ENCODE peak calls at places on chromosomes 5 and 9, in eight cellular contexts. R is brain microvascular endothelial cell, J is Peyer's patch, W is heart left ventricle, D is foreskin fibroblast, B is neural progenitor cell, S is tibial nerve, U is breast epithelium. V is an unnamed sample.

GRCh38 chr5:14213253-14213652 is 70.1 kb downstream of the TRIO start:
- DNase-seq in R (no peak), J (no peak), W (no peak), D (no peak), B (no peak), S (no peak), U (no peak), V (no peak)

GRCh38 chr9:99966720-99967119 is 60.3 kb downstream of the STX17 start:
- DNase-seq in R (peak), J (no peak), W (no peak), D (no peak), B (peak), S (no peak), U (no peak), V (no peak)

GRCh38 chr5:43729846-43730478 is 127.0 kb downstream of the NNT start:
- DNase-seq in R (no peak), J (no peak), W (no peak), D (peak), B (no peak), S (no peak), U (no peak), V (no peak)

GRCh38 chr9:36679710-36680109 is 107.0 kb downstream of the MELK start:
- DNase-seq in R (no peak), J (no peak), W (no peak), D (no peak), B (no peak), S (no peak), U (no peak), V (no peak)

GRCh38 chr5:81815318-81815717 is 64.4 kb upstream of the SSBP2 start:
- DNase-seq in R (no peak), J (no peak), W (no peak), D (no peak), B (no peak), S (no peak), U (no peak), V (no peak)

GRCh38 chr5:10209004-10209403 is 40.7 kb downstream of the ATPSCKMT start:
- DNase-seq in R (no peak), J (no peak), W (no peak), D (no peak), B (no peak), S (no peak), U (no peak), V (no peak)

GRCh38 chr5:553874-554273 is 29.6 kb upstream of the SLC9A3 start:
- DNase-seq in R (no peak), J (peak), W (no peak), D (no peak), B (no peak), S (no peak), U (no peak), V (no peak)

GRCh38 chr5:102971693-102972293 is 148.1 kb downstream of the GIN1 start:
- DNase-seq in R (no peak), J (no peak), W (no peak), D (peak), B (peak), S (no peak), U (no peak), V (no peak)

GRCh38 chr9:36328798-36329411 is 70.7 kb upstream of the GNE start:
- DNase-seq in R (peak), J (peak), W (no peak), D (peak), B (peak), S (no peak), U (no peak), V (peak)

DNA sequence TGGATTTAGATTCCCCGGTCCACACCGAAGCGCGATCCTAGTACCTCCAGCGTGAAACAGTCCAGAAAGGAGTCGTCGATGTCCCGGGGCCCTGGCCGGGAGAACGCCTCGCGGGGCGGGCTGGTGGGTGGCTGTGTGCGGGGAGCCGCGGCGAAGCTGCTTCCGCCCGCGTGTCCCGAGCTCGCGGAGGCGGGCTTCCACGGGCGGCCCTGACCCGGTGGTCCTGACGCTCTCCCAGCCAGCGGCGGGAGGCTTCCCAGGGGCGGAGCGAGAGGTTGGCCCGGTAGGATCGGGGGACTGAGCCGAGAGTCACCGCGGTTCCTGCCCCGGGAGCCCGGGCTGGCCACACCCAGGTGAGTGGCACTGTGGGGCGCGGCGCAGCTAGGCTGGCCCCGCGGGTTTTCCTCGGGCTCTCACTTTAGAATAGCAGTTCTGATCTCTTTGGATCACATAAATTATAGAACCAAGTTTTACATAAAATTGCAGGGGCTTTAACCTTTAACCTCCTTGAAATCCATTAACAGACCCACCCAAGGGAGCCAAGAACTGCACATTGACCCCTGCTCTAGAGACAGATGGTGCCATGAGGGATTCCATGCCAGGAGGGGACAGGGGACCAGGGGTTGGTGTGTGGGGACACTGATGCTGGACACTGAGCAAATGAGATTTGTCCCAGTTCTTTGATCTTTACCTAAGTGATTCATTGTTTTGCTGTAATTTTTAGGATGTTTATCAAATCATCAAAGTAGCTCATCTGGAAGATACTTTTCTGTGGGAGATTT is 29.2 kb upstream of the IL31RA start:
- DNase-seq in R (no peak), J (no peak), W (peak), D (no peak), B (peak), S (no peak), U (no peak), V (no peak)
- H3K4me3 ChIP-seq in R (peak), J (peak), W (peak), D (peak), B (peak), S (peak), U (peak), V (peak)

DNA sequence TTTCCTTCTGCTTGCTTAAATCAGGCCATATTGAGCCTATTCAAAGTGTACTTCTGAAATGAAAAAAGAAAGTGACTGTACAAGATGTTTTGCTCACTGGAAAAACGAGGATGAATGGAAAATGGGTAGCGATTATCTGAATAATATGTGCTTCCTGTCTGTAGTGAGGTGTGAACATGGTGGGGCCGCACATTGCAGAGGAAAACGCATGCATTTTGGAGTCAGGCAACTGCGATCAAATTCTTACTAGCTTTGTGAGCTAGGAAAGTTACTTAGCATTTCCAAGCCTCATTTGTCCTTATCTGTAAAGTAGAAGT is 73.0 kb upstream of the PRSS3 start:
- DNase-seq in R (no peak), J (no peak), W (no peak), D (no peak), B (no peak), S (no peak), U (no peak), V (no peak)
- TF ChIP-seq CTCF in R (no peak), J (no peak), W (no peak), D (no peak), B (no peak), S (no peak), U (no peak), V (no peak)

GRCh38 chr9:138043411-138044345 is 166.1 kb downstream of the CACNA1B start:
- DNase-seq in R (no peak), J (peak), W (peak), D (no peak), B (no peak), S (no peak), U (peak), V (peak)

GRCh38 chr9:138046641-138047301 is 169.2 kb downstream of the CACNA1B start:
- DNase-seq in R (no peak), J (peak), W (peak), D (no peak), B (no peak), S (no peak), U (peak), V (no peak)

GRCh38 chr9:138044485-138045383 is 167.2 kb downstream of the CACNA1B start:
- DNase-seq in R (no peak), J (peak), W (peak), D (no peak), B (no peak), S (no peak), U (peak), V (peak)

GRCh38 chr9:138047469-138048040 is 170.0 kb downstream of the CACNA1B start:
- DNase-seq in R (no peak), J (peak), W (peak), D (no peak), B (peak), S (no peak), U (peak), V (no peak)

DNA sequence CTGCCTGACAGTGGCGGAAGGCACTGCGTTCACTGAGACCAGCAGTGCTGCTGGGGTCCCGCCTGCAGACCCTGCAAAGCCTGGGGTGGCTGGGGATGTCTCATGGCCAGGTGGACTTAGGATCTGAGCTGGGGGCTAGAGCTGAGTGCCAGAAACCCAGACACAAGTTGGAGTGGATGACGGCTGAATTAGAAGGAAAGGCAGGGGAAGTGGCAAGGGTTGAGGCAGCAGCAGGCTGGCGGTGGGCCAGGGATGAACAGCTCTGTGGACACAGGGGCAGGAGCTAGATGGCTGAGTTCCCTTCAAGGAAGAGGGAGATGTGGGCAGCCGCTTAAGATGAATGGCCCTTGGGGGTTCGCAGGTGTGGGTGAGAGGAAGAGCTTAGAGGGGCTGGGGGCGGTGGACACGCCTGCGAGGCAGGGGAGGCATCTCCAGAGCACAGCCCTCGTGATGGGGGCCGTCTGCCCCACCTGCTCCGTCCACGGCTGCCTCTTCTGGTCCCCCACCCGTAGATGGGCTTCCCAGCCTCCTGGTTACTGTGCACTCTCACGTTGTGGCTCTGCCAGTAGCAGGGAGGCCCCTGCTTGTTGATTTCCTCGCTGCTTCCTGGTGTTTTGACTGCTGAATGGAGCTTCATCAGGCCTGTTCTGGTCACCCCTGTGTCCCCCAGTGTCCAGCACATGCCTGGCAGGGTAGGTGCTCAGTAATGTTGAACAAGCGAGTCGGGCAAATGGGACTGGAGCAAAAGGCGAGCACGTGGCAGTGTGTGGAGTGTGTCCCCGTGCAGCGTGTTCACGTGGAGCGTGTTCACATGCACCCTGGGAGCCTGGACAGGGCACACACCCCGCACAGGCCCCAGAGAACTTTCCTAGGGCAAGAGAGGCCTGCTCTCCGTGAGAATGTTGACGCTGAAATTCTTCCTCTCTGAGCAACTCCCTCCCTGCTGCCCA is 168.2 kb downstream of the CACNA1B start:
- DNase-seq in R (no peak), J (peak), W (peak), D (no peak), B (no peak), S (no peak), U (peak), V (no peak)
- H3K4me3 ChIP-seq in R (no peak), J (no peak), W (no peak), D (no peak), B (no peak), S (no peak), U (no peak), V (no peak)

GRCh38 chr5:127046343-127047072 is 16.1 kb upstream of the MARCHF3 start:
- DNase-seq in R (no peak), J (no peak), W (no peak), D (no peak), B (no peak), S (no peak), U (no peak), V (no peak)

GRCh38 chr5:127040779-127041520 is 10.6 kb upstream of the MARCHF3 start:
- DNase-seq in R (peak), J (peak), W (no peak), D (no peak), B (no peak), S (no peak), U (no peak), V (no peak)

GRCh38 chr5:127041571-127041970 is 11.2 kb upstream of the MARCHF3 start:
- DNase-seq in R (no peak), J (no peak), W (no peak), D (peak), B (no peak), S (no peak), U (no peak), V (no peak)

GRCh38 chr5:127038550-127038949 is 8.2 kb upstream of the MARCHF3 start:
- DNase-seq in R (no peak), J (no peak), W (no peak), D (no peak), B (no peak), S (no peak), U (no peak), V (no peak)

DNA sequence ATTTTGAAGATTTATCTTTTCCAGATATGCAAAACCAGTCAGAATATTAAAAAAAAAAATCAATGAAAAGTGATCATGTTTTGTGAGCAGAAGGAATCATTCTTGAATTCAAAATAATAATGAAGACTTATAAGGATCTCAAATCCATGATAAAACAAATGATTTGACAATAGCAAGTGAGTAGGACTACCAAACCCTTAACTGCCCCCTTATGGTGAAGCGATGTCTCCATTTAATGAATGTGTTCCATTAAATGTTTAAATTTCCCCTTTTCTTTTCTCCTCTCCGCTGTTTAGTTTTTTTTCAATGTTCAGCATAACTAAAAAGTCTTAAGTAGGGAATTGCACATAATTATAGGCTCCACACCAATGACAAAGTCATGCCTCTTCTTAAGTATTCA is 12.2 kb upstream of the MARCHF3 start:
- DNase-seq in R (no peak), J (no peak), W (no peak), D (peak), B (peak), S (no peak), U (no peak), V (no peak)
- TF ChIP-seq CTCF in R (peak), J (no peak), W (no peak), D (peak), B (peak), S (no peak), U (no peak), V (peak)

DNA sequence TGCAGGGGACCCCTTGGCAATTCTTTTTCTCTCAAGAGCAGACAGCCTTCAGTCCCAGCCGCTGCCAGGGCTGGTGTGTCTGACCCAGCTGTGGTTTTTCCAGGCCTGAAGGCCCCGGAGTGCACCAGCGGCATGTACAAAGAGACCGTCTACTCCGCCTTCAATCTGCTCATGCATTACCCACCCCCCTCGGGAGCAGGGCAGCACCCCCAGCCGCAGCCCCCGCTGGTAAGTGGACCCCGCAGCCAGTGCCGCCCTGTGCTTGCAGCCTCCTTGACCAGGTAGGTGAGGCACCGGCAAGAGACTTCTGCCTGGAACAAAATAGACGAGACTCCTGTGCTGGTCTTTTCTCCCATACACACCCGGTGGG is 1.3 kb downstream of the TCF7 start:
- DNase-seq in R (no peak), J (no peak), W (no peak), D (no peak), B (no peak), S (no peak), U (no peak), V (no peak)
- H3K4me3 ChIP-seq in R (peak), J (peak), W (no peak), D (peak), B (peak), S (peak), U (peak), V (no peak)

DNA sequence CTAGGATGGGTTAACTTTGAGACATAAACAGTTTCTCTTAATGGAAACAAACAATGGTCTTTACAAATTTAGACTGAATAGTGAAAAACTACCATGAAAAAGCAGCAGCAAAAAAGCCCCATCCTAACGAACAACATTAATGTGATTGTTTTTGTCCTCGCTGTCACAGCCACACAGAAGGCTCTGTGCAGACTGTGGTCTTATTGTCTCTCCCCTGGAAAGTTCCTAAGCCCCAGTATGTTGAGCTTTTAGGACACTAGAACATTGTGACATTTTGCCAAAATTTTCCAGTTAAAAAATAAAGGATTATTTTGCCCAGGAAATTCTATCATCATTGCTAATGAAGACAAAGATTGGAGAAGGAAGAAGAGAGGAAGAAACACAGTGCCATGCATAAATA is 12.6 kb upstream of the SOWAHA start:
- DNase-seq in R (no peak), J (no peak), W (no peak), D (no peak), B (no peak), S (no peak), U (no peak), V (no peak)
- TF ChIP-seq CTCF in R (no peak), J (no peak), W (no peak), D (no peak), B (no peak), S (no peak), U (no peak), V (no peak)